ENCODE peak calls at places on chromosomes 4 and X, in six cellular contexts. C is fibroblast of the aortic adventitia; M is CD8-positive, alpha-beta memory T cell; B is hypothalamus; F is body of pancreas; S is T-helper 17 cell. W is an unnamed sample.

GRCh38 chr4:55617587-55618197 is 18.4 kb downstream of the NMU start:
- DNase-seq in C (no peak), M (no peak), B (no peak), F (no peak), S (no peak), W (no peak)

GRCh38 chrX:40174594-40175415 is 77.0 kb upstream of the BCOR start:
- DNase-seq in C (no peak), M (peak; percentile 28), B (no peak), F (peak; percentile 54), S (no peak), W (peak; percentile 63)

GRCh38 chr4:13989496-13989895 is 362.0 kb upstream of the BOD1L1 start:
- DNase-seq in C (no peak), M (no peak), B (no peak), F (no peak), S (no peak), W (no peak)

GRCh38 chrX:119190251-119190651 is 45.8 kb upstream of the PGRMC1 start:
- DNase-seq in C (peak; percentile 17), M (no peak), B (no peak), F (peak; percentile 1), S (no peak), W (no peak)

GRCh38 chrX:133999013-133999705 is 13.8 kb upstream of the GPC3 start:
- DNase-seq in C (peak; percentile 23), M (no peak), B (no peak), F (no peak), S (no peak), W (peak; percentile 48)

GRCh38 chrX:19839770-19840254 is 47.6 kb downstream of the SH3KBP1 start:
- DNase-seq in C (no peak), M (peak; percentile 39), B (no peak), F (no peak), S (no peak), W (no peak)

GRCh38 chr4:140152015-140152703 is 1.8 kb downstream of the MAML3 start:
- DNase-seq in C (no peak), M (peak; percentile 93), B (peak; percentile 50), F (peak; percentile 80), S (peak; percentile 63), W (peak; percentile 85)

GRCh38 chrX:2412131-2412530 is 88.6 kb downstream of the DHRSX start:
- DNase-seq in C (no peak), M (no peak), B (no peak), F (no peak), S (no peak), W (no peak)

GRCh38 chr4:159137176-159137575 is 34.3 kb downstream of the RAPGEF2 start:
- DNase-seq in C (no peak), M (no peak), B (no peak), F (peak; percentile 13), S (no peak), W (no peak)

GRCh38 chr4:126939401-126939800 is 693.4 kb upstream of the INTU start:
- DNase-seq in C (peak; percentile 77), M (no peak), B (no peak), F (no peak), S (no peak), W (no peak)

GRCh38 chr4:173218411-173219125 is 50.0 kb downstream of the GALNT7 start:
- DNase-seq in C (peak; percentile 36), M (no peak), B (no peak), F (no peak), S (no peak), W (no peak)

GRCh38 chr4:90187148-90187884 is 60.1 kb downstream of the CCSER1 start:
- DNase-seq in C (no peak), M (no peak), B (no peak), F (no peak), S (no peak), W (no peak)

GRCh38 chr4:156321203-156321602 is 367.5 kb upstream of the CTSO start:
- DNase-seq in C (peak; percentile 69), M (no peak), B (no peak), F (no peak), S (no peak), W (no peak)

GRCh38 chr4:79395883-79396282 is 12.1 kb downstream of the GK2 start:
- DNase-seq in C (no peak), M (no peak), B (no peak), F (no peak), S (no peak), W (no peak)

GRCh38 chr4:95546866-95547707 is 1.7 kb downstream of the UNC5C start:
- DNase-seq in C (no peak), M (no peak), B (peak; percentile 73), F (no peak), S (no peak), W (no peak)

GRCh38 chr4:7432531-7433375 is 2.0 kb downstream of the PSAPL1 start:
- DNase-seq in C (no peak), M (no peak), B (no peak), F (no peak), S (no peak), W (no peak)

GRCh38 chrX:69506617-69507499 is 2.7 kb downstream of the NALF2 start:
- DNase-seq in C (no peak), M (no peak), B (no peak), F (no peak), S (no peak), W (no peak)

GRCh38 chrX:96841325-96841724 is 42.4 kb upstream of the RPA4 start:
- DNase-seq in C (no peak), M (no peak), B (no peak), F (no peak), S (no peak), W (no peak)

GRCh38 chr4:87235020-87235671 is 14.7 kb upstream of the KLHL8 start:
- DNase-seq in C (peak; percentile 14), M (no peak), B (no peak), F (no peak), S (no peak), W (no peak)

GRCh38 chr4:8709050-8709728 is 116.6 kb downstream of the CPZ start:
- DNase-seq in C (no peak), M (no peak), B (no peak), F (no peak), S (no peak), W (no peak)

GRCh38 chr4:48047421-48047844 is 30.9 kb downstream of the NIPAL1 start:
- DNase-seq in C (peak; percentile 23), M (peak; percentile 25), B (no peak), F (peak; percentile 9), S (no peak), W (no peak)

GRCh38 chr4:67394771-67395310 is 150.5 kb downstream of the CENPC start:
- DNase-seq in C (no peak), M (no peak), B (no peak), F (no peak), S (no peak), W (no peak)

GRCh38 chrX:54495814-54496516 is at the start of gene FGD1:
- DNase-seq in C (peak; percentile 52), M (peak; percentile 2), B (no peak), F (peak; percentile 64), S (peak; percentile 13), W (peak; percentile 81)

GRCh38 chrX:140507982-140508305 is 3.1 kb upstream of the SOX3 start:
- DNase-seq in C (no peak), M (no peak), B (peak; percentile 0), F (no peak), S (no peak), W (no peak)

GRCh38 chrX:151974336-151975227 is at the start of gene GABRE:
- DNase-seq in C (peak; percentile 46), M (no peak), B (no peak), F (peak; percentile 32), S (no peak), W (peak; percentile 39)

GRCh38 chr4:141807073-141807472 is 170.7 kb downstream of the IL15 start:
- DNase-seq in C (peak; percentile 47), M (no peak), B (no peak), F (no peak), S (no peak), W (no peak)

GRCh38 chrX:112826020-112826419 is 14.6 kb downstream of the AMOT start:
- DNase-seq in C (no peak), M (no peak), B (no peak), F (no peak), S (no peak), W (no peak)

GRCh38 chr4:2689825-2690700 is 66.1 kb downstream of the TNIP2 start:
- DNase-seq in C (no peak), M (no peak), B (no peak), F (no peak), S (no peak), W (no peak)

GRCh38 chr4:16827762-16828724 is 70.4 kb downstream of the LDB2 start:
- DNase-seq in C (peak; percentile 31), M (no peak), B (no peak), F (no peak), S (no peak), W (no peak)

GRCh38 chr4:6695660-6696581 is 2.2 kb downstream of the S100P start:
- DNase-seq in C (no peak), M (peak; percentile 71), B (no peak), F (peak; percentile 24), S (peak; percentile 58), W (no peak)

GRCh38 chrX:129115104-129115503 is 408.2 kb downstream of the SMARCA1 start:
- DNase-seq in C (no peak), M (no peak), B (no peak), F (peak; percentile 2), S (no peak), W (no peak)

GRCh38 chrX:127038065-127038464 is 218.5 kb downstream of the PRR32 start:
- DNase-seq in C (no peak), M (no peak), B (no peak), F (no peak), S (no peak), W (no peak)